ENCODE peak calls at places on chromosomes 5 and 9, in ten cellular contexts. T is tibial nerve, A is ovary, L is mucosa of descending colon, J is sigmoid colon, Z is heart left ventricle, I is A549, X is AG10803, G is foreskin fibroblast, K is psoas muscle. Q is an unnamed sample.

GRCh38 chr9:116566677-116567488 is 120.2 kb upstream of the TRIM32 start:
- DNase-seq in T (no peak), A (no peak), L (peak), J (no peak), Z (no peak), I (peak), X (peak), G (no peak), K (no peak), Q (no peak)

GRCh38 chr9:15576350-15577050 is 23.7 kb downstream of the CCDC171 start:
- DNase-seq in T (no peak), A (no peak), L (no peak), J (no peak), Z (no peak), I (no peak), X (no peak), G (no peak), K (no peak), Q (no peak)

GRCh38 chr5:12245429-12245828 is 341.2 kb upstream of the CTNND2 start:
- DNase-seq in T (no peak), A (no peak), L (no peak), J (no peak), Z (no peak), I (no peak), X (no peak), G (no peak), K (no peak), Q (peak)

GRCh38 chr5:53260446-53260845 is 150.9 kb upstream of the MOCS2 start:
- DNase-seq in T (no peak), A (no peak), L (no peak), J (no peak), Z (no peak), I (no peak), X (no peak), G (no peak), K (no peak), Q (no peak)

GRCh38 chr5:135239461-135240282 is 159.4 kb downstream of the MACROH2A1 start:
- DNase-seq in T (no peak), A (peak), L (peak), J (peak), Z (peak), I (no peak), X (peak), G (no peak), K (no peak), Q (no peak)

GRCh38 chr9:92426501-92426900 is 2.2 kb upstream of the OMD start:
- DNase-seq in T (no peak), A (no peak), L (no peak), J (no peak), Z (no peak), I (no peak), X (no peak), G (no peak), K (no peak), Q (no peak)

GRCh38 chr5:153965102-153965645 is 73.5 kb downstream of the FAM114A2 start:
- DNase-seq in T (peak), A (peak), L (peak), J (peak), Z (no peak), I (peak), X (peak), G (peak), K (peak), Q (no peak)

GRCh38 chr9:94602666-94603065 is 9.0 kb upstream of the FBP2 start:
- DNase-seq in T (no peak), A (no peak), L (no peak), J (no peak), Z (no peak), I (no peak), X (no peak), G (no peak), K (no peak), Q (no peak)

GRCh38 chr5:152542741-152543140 is 137.7 kb upstream of the NMUR2 start:
- DNase-seq in T (no peak), A (no peak), L (no peak), J (no peak), Z (no peak), I (no peak), X (no peak), G (peak), K (no peak), Q (no peak)

GRCh38 chr9:83234541-83234940 is 171.6 kb upstream of the RASEF start:
- DNase-seq in T (no peak), A (no peak), L (no peak), J (no peak), Z (no peak), I (no peak), X (no peak), G (no peak), K (no peak), Q (no peak)

GRCh38 chr5:38601133-38601842 is 44.8 kb upstream of the LIFR start:
- DNase-seq in T (peak), A (no peak), L (no peak), J (no peak), Z (peak), I (no peak), X (no peak), G (no peak), K (peak), Q (no peak)

GRCh38 chr9:135632823-135633222 is 6.5 kb downstream of the GLT6D1 start:
- DNase-seq in T (no peak), A (no peak), L (no peak), J (no peak), Z (no peak), I (no peak), X (no peak), G (no peak), K (no peak), Q (no peak)

GRCh38 chr5:159878988-159879471 is 37.3 kb upstream of the ADRA1B start:
- DNase-seq in T (peak), A (peak), L (peak), J (peak), Z (peak), I (peak), X (peak), G (peak), K (peak), Q (no peak)

GRCh38 chr9:116860509-116861120 is 173.5 kb downstream of the TRIM32 start:
- DNase-seq in T (peak), A (peak), L (peak), J (peak), Z (peak), I (peak), X (peak), G (peak), K (peak), Q (peak)

GRCh38 chr5:35115920-35116319 is 68.2 kb upstream of the AGXT2 start:
- DNase-seq in T (no peak), A (no peak), L (no peak), J (no peak), Z (no peak), I (no peak), X (no peak), G (no peak), K (no peak), Q (no peak)

GRCh38 chr9:14080940-14081621 is 232.9 kb downstream of the NFIB start:
- DNase-seq in T (no peak), A (no peak), L (no peak), J (no peak), Z (no peak), I (no peak), X (no peak), G (no peak), K (no peak), Q (peak)

GRCh38 chr5:19928556-19929421 is 59.2 kb downstream of the CDH18 start:
- DNase-seq in T (no peak), A (no peak), L (no peak), J (no peak), Z (no peak), I (peak), X (peak), G (peak), K (no peak), Q (peak)

GRCh38 chr5:7927466-7928375 is 58.8 kb downstream of the MTRR start:
- DNase-seq in T (peak), A (peak), L (peak), J (no peak), Z (peak), I (peak), X (peak), G (peak), K (no peak), Q (no peak)

GRCh38 chr9:105330755-105331154 is 86.3 kb downstream of the SLC44A1 start:
- DNase-seq in T (no peak), A (no peak), L (no peak), J (no peak), Z (no peak), I (no peak), X (no peak), G (no peak), K (no peak), Q (no peak)

GRCh38 chr9:131302244-131303075 is 12.9 kb downstream of the PLPP7 start:
- DNase-seq in T (no peak), A (no peak), L (no peak), J (no peak), Z (no peak), I (no peak), X (no peak), G (no peak), K (peak), Q (no peak)

GRCh38 chr5:41896230-41896629 is 7.9 kb upstream of the RIMOC1 start:
- DNase-seq in T (no peak), A (no peak), L (no peak), J (no peak), Z (no peak), I (no peak), X (no peak), G (no peak), K (no peak), Q (no peak)

GRCh38 chr5:71629950-71630349 is 42.8 kb downstream of the MCCC2 start:
- DNase-seq in T (no peak), A (no peak), L (no peak), J (no peak), Z (no peak), I (no peak), X (no peak), G (no peak), K (no peak), Q (no peak)

GRCh38 chr5:57174850-57175525 is 1.1 kb downstream of the GPBP1 start:
- DNase-seq in T (no peak), A (no peak), L (peak), J (no peak), Z (no peak), I (no peak), X (no peak), G (no peak), K (no peak), Q (no peak)

GRCh38 chr5:35884125-35884788 is 27.6 kb downstream of the IL7R start:
- DNase-seq in T (no peak), A (no peak), L (no peak), J (no peak), Z (no peak), I (no peak), X (peak), G (peak), K (no peak), Q (no peak)

GRCh38 chr5:21165344-21165743 is 1177.3 kb upstream of the CDH18 start:
- DNase-seq in T (no peak), A (no peak), L (no peak), J (no peak), Z (no peak), I (no peak), X (no peak), G (no peak), K (no peak), Q (no peak)

GRCh38 chr5:76269259-76269958 is 133.7 kb upstream of the IQGAP2 start:
- DNase-seq in T (no peak), A (no peak), L (no peak), J (no peak), Z (no peak), I (no peak), X (no peak), G (no peak), K (no peak), Q (no peak)

GRCh38 chr5:758698-759053 is 25.9 kb downstream of the ZDHHC11B start:
- DNase-seq in T (no peak), A (no peak), L (no peak), J (no peak), Z (no peak), I (no peak), X (no peak), G (no peak), K (peak), Q (no peak)

GRCh38 chr5:132426525-132427138 is 57.1 kb downstream of the SLC22A5 start:
- DNase-seq in T (peak), A (peak), L (peak), J (peak), Z (peak), I (peak), X (peak), G (peak), K (peak), Q (no peak)

GRCh38 chr9:23825143-23825531 is 903 bp downstream of the ELAVL2 start:
- DNase-seq in T (no peak), A (no peak), L (no peak), J (no peak), Z (no peak), I (no peak), X (no peak), G (no peak), K (no peak), Q (no peak)

GRCh38 chr9:23825700-23826099 is 340 bp downstream of the ELAVL2 start:
- DNase-seq in T (no peak), A (no peak), L (no peak), J (no peak), Z (no peak), I (no peak), X (peak), G (no peak), K (no peak), Q (no peak)

GRCh38 chr9:23824241-23825142 is 1.5 kb downstream of the ELAVL2 start:
- DNase-seq in T (no peak), A (no peak), L (peak), J (no peak), Z (no peak), I (no peak), X (peak), G (no peak), K (no peak), Q (no peak)

GRCh38 chr9:23822331-23823169 is 3.5 kb downstream of the ELAVL2 start:
- DNase-seq in T (no peak), A (no peak), L (no peak), J (no peak), Z (no peak), I (no peak), X (no peak), G (no peak), K (no peak), Q (no peak)

GRCh38 chr9:23826120-23826629 is at the start of gene ELAVL2:
- DNase-seq in T (peak), A (peak), L (peak), J (peak), Z (peak), I (peak), X (peak), G (peak), K (peak), Q (peak)
- TF ChIP-seq CTCF in T (no peak), A (no peak), L (no peak), J (no peak), Z (no peak), I (no peak), X (no peak), G (no peak), K (no peak), Q (no peak)

GRCh38 chr5:173615884-173616576 is 420 bp downstream of the BOD1 start:
- DNase-seq in T (peak), A (peak), L (peak), J (peak), Z (peak), I (peak), X (peak), G (peak), K (peak), Q (no peak)
- H3K4me3 ChIP-seq in T (peak), A (peak), L (peak), J (peak), Z (peak), I (peak), X (peak), G (peak), K (peak), Q (peak)

GRCh38 chr5:181245427-181246275 is 1.9 kb upstream of the RACK1 start:
- DNase-seq in T (no peak), A (no peak), L (no peak), J (no peak), Z (no peak), I (no peak), X (no peak), G (no peak), K (no peak), Q (no peak)

GRCh38 chr5:181242031-181242451 is 1.7 kb downstream of the RACK1 start:
- DNase-seq in T (no peak), A (no peak), L (no peak), J (peak), Z (no peak), I (no peak), X (no peak), G (no peak), K (no peak), Q (no peak)

GRCh38 chr5:181243020-181243520 is 636 bp downstream of the RACK1 start:
- DNase-seq in T (no peak), A (no peak), L (no peak), J (peak), Z (no peak), I (no peak), X (no peak), G (no peak), K (no peak), Q (no peak)

GRCh38 chr5:181241393-181241975 is 2.2 kb downstream of the RACK1 start:
- DNase-seq in T (no peak), A (no peak), L (no peak), J (peak), Z (no peak), I (peak), X (peak), G (peak), K (no peak), Q (no peak)

GRCh38 chr5:181243521-181244307 is at the start of gene RACK1:
- DNase-seq in T (peak), A (peak), L (peak), J (peak), Z (peak), I (peak), X (peak), G (peak), K (peak), Q (no peak)
- TF ChIP-seq CTCF in T (no peak), A (no peak), L (no peak), J (no peak), Z (no peak), I (no peak), X (no peak), G (no peak), K (no peak), Q (no peak)

GRCh38 chr5:113218200-113218599 is 216.6 kb downstream of the TSSK1B start:
- DNase-seq in T (no peak), A (no peak), L (no peak), J (no peak), Z (peak), I (no peak), X (no peak), G (no peak), K (no peak), Q (no peak)

GRCh38 chr5:113216545-113216944 is 218.2 kb downstream of the TSSK1B start:
- DNase-seq in T (no peak), A (no peak), L (no peak), J (no peak), Z (no peak), I (no peak), X (no peak), G (no peak), K (no peak), Q (no peak)

GRCh38 chr5:113219695-113220094 is 215.1 kb downstream of the TSSK1B start:
- DNase-seq in T (no peak), A (no peak), L (no peak), J (no peak), Z (no peak), I (no peak), X (no peak), G (no peak), K (no peak), Q (no peak)

GRCh38 chr5:113218906-113219517 is 215.8 kb downstream of the TSSK1B start:
- DNase-seq in T (no peak), A (no peak), L (no peak), J (no peak), Z (no peak), I (no peak), X (no peak), G (no peak), K (no peak), Q (no peak)

DNA sequence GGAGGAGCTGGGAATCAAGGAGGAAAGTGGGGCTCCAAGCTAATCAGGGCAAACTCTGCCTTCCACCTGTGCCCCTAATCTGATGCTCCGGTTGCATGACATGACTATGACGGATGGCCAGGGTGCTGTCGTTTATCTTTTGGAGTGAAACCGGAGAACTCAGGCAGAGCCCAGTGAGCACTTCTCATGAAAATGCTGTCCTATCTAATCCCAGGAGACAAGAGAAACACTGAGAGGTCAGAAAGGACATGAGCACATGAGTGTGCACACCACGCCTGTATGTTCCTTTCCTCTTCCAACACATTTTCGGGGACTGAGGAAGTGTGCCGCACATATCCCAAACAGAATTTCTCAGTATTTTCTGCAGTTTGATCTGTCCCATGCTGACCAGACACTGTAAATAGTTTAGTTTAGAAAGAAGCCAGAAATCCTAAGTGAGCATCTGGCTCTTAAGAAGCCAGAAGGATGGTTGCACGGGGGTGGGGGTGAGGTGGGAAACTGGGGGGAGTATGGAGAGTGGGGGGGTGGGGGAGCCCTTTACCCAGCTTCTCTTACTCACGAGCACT is 217.1 kb downstream of the TSSK1B start:
- DNase-seq in T (no peak), A (no peak), L (no peak), J (no peak), Z (no peak), I (no peak), X (no peak), G (no peak), K (no peak), Q (no peak)
- H3K4me3 ChIP-seq in T (no peak), A (no peak), L (no peak), J (no peak), Z (peak), I (no peak), X (no peak), G (no peak), K (peak), Q (no peak)

Q was measured in retinal pigment epithelial cell.